ENCODE peak calls at places on chromosomes 5 and 9, in ten cellular contexts. E, F, K, I, X, M, B, H, D and G are unnamed samples.

GRCh38 chr9:93308676-93309075 is 124.7 kb downstream of the WNK2 start:
- DNase-seq in X (no peak), K (no peak), F (no peak), E (no peak), H (no peak), M (no peak), D (no peak), B (no peak), I (no peak), G (no peak)

GRCh38 chr5:75342836-75343235 is 5.8 kb downstream of the HMGCR start:
- DNase-seq in I (no peak), B (no peak), D (no peak), K (no peak), F (no peak), E (no peak), H (no peak), X (no peak), M (no peak), G (no peak)

GRCh38 chr9:86098793-86099694 is at the start of gene GOLM1:
- DNase-seq in B (no peak), D (peak), K (peak), I (no peak), M (peak), F (peak), H (no peak), E (peak), X (peak), G (no peak)

GRCh38 chr5:137954131-137954879 is 65.0 kb downstream of the PKD2L2 start:
- DNase-seq in H (peak), K (no peak), I (peak), E (no peak), M (peak), F (no peak), X (no peak), B (peak), D (peak), G (no peak)

GRCh38 chr5:168377525-168377924 is 86.1 kb downstream of the WWC1 start:
- DNase-seq in K (no peak), X (no peak), I (no peak), D (no peak), H (no peak), F (no peak), E (peak), B (no peak), M (no peak), G (no peak)

GRCh38 chr9:7570107-7570720 is 229.4 kb downstream of the DMAC1 start:
- DNase-seq in B (no peak), K (peak), F (peak), M (peak), D (peak), H (peak), E (peak), I (no peak), X (peak), G (peak)

GRCh38 chr9:69873401-69873950 is 52.9 kb downstream of the CFAP95 start:
- DNase-seq in B (no peak), D (no peak), M (no peak), X (no peak), K (no peak), H (no peak), E (no peak), I (no peak), F (no peak), G (no peak)

GRCh38 chr9:131773911-131774379 is 34.1 kb upstream of the RAPGEF1 start:
- DNase-seq in E (no peak), K (peak), X (no peak), B (no peak), F (peak), D (peak), I (no peak), M (peak), H (peak), G (no peak)

GRCh38 chr9:137278061-137278912 is 761 bp downstream of the TOR4A start:
- DNase-seq in F (no peak), H (no peak), X (no peak), M (no peak), I (no peak), B (no peak), D (no peak), E (no peak), K (no peak), G (no peak)

GRCh38 chr5:79720096-79720495 is 30.5 kb downstream of the CMYA5 start:
- DNase-seq in X (no peak), D (no peak), B (no peak), E (no peak), H (no peak), K (no peak), M (no peak), F (no peak), I (no peak), G (no peak)

GRCh38 chr9:92668746-92669526 is 995 bp downstream of the IPPK start:
- DNase-seq in D (peak), M (peak), X (peak), B (no peak), F (no peak), E (no peak), H (no peak), K (peak), I (no peak), G (no peak)

GRCh38 chr9:36005891-36006290 is 30.8 kb upstream of the RECK start:
- DNase-seq in M (no peak), D (no peak), K (no peak), X (no peak), B (no peak), I (no peak), F (no peak), H (no peak), E (no peak), G (no peak)

GRCh38 chr9:75197521-75197920 is 109.2 kb downstream of the OSTF1 start:
- DNase-seq in F (no peak), E (no peak), H (no peak), D (no peak), B (no peak), X (no peak), I (no peak), K (no peak), M (no peak), G (no peak)

GRCh38 chr9:107638922-107639321 is 149.4 kb upstream of the KLF4 start:
- DNase-seq in M (no peak), I (peak), H (no peak), D (peak), B (peak), K (no peak), E (no peak), F (peak), X (no peak), G (no peak)

GRCh38 chr9:124332756-124333155 is 75.0 kb downstream of the NEK6 start:
- DNase-seq in I (no peak), K (no peak), M (no peak), E (no peak), H (no peak), F (no peak), D (no peak), B (no peak), X (no peak), G (no peak)

GRCh38 chr9:116154334-116154975 is 864 bp downstream of the PAPPA start:
- DNase-seq in I (no peak), K (peak), X (no peak), D (peak), F (no peak), H (no peak), B (no peak), M (no peak), E (peak), G (no peak)

GRCh38 chr9:129720865-129721545 is 31.8 kb downstream of the PTGES start:
- DNase-seq in H (no peak), M (no peak), X (no peak), B (no peak), E (no peak), D (no peak), K (no peak), F (no peak), I (no peak), G (no peak)

GRCh38 chr5:128287740-128288139 is 204.2 kb downstream of the SLC12A2 start:
- DNase-seq in H (no peak), F (no peak), M (no peak), E (no peak), D (no peak), B (no peak), I (no peak), X (no peak), K (no peak), G (no peak)

GRCh38 chr5:176803943-176804498 is 6.3 kb upstream of the UNC5A start:
- DNase-seq in K (peak), D (peak), B (no peak), X (no peak), I (no peak), E (no peak), H (no peak), M (peak), F (no peak), G (no peak)

GRCh38 chr9:114721491-114722362 is 39.7 kb upstream of the TEX48 start:
- DNase-seq in E (no peak), F (no peak), X (no peak), I (peak), M (no peak), D (no peak), K (no peak), H (peak), B (peak), G (no peak)

GRCh38 chr9:127444921-127445850 is 6.0 kb downstream of the RPL12 start:
- DNase-seq in X (peak), B (no peak), I (no peak), M (peak), F (no peak), K (no peak), H (no peak), D (no peak), E (no peak), G (no peak)

GRCh38 chr5:171309526-171310333 is 682 bp downstream of the TLX3 start:
- DNase-seq in X (peak), B (no peak), K (no peak), H (no peak), M (no peak), I (no peak), F (no peak), E (no peak), D (no peak), G (no peak)

GRCh38 chr9:72661401-72662135 is 140.2 kb downstream of the TMC1 start:
- DNase-seq in H (peak), D (no peak), K (no peak), F (no peak), X (no peak), I (peak), E (no peak), M (no peak), B (peak), G (no peak)

GRCh38 chr9:38344566-38345324 is 47.8 kb upstream of the ALDH1B1 start:
- DNase-seq in M (no peak), X (no peak), B (no peak), K (no peak), H (no peak), D (no peak), E (no peak), I (no peak), F (no peak), G (no peak)

GRCh38 chr5:142881076-142881466 is 110.9 kb downstream of the ARHGAP26 start:
- DNase-seq in H (no peak), I (no peak), E (no peak), D (peak), K (no peak), F (peak), B (peak), X (no peak), M (no peak), G (no peak)

GRCh38 chr9:14395300-14396082 is 81.5 kb upstream of the NFIB start:
- DNase-seq in X (peak), D (no peak), F (no peak), H (no peak), B (no peak), E (no peak), M (no peak), I (no peak), K (no peak), G (no peak)

GRCh38 chr5:170112876-170113516 is 7.3 kb downstream of the FOXI1 start:
- DNase-seq in B (no peak), X (no peak), F (no peak), I (no peak), H (no peak), D (no peak), M (no peak), E (no peak), K (no peak), G (no peak)

GRCh38 chr5:155700333-155700732 is 626.6 kb upstream of the SGCD start:
- DNase-seq in F (no peak), E (no peak), D (no peak), M (no peak), B (no peak), K (no peak), X (peak), I (no peak), H (peak), G (no peak)